ENCODE peak calls at places on chromosomes 4 and X, in six cellular contexts. One of them, this sample, is unnamed.

GRCh38 chr4:145791988-145792387 is 112.0 kb downstream of the C4orf51 start:
- DNase-seq in GM23338: peak
- DNase-seq in fibroblast of lung: no peak
- DNase-seq in hepatocyte: no peak
- DNase-seq in AG10803: no peak
- DNase-seq in upper lobe of right lung: no peak
- DNase-seq in this sample: no peak

GRCh38 chrX:76919761-76920160 is 492.3 kb downstream of the MAGEE1 start:
- DNase-seq in GM23338: no peak
- DNase-seq in fibroblast of lung: no peak
- DNase-seq in hepatocyte: no peak
- DNase-seq in AG10803: no peak
- DNase-seq in upper lobe of right lung: no peak
- DNase-seq in this sample: no peak

GRCh38 chrX:130049821-130050220 is 60.5 kb downstream of the ELF4 start:
- DNase-seq in GM23338: no peak
- DNase-seq in fibroblast of lung: no peak
- DNase-seq in hepatocyte: no peak
- DNase-seq in AG10803: peak
- DNase-seq in upper lobe of right lung: no peak
- DNase-seq in this sample: no peak

GRCh38 chr4:141074098-141074878 is 59.0 kb downstream of the RNF150 start:
- DNase-seq in GM23338: no peak
- DNase-seq in fibroblast of lung: peak
- DNase-seq in hepatocyte: no peak
- DNase-seq in AG10803: peak
- DNase-seq in upper lobe of right lung: no peak
- DNase-seq in this sample: no peak

GRCh38 chr4:178823673-178824072 is 1381.4 kb upstream of the AGA start:
- DNase-seq in GM23338: no peak
- DNase-seq in fibroblast of lung: peak
- DNase-seq in hepatocyte: no peak
- DNase-seq in AG10803: no peak
- DNase-seq in upper lobe of right lung: no peak
- DNase-seq in this sample: peak

GRCh38 chr4:38190717-38191178 is 230.6 kb downstream of the PTTG2 start:
- DNase-seq in GM23338: no peak
- DNase-seq in fibroblast of lung: peak
- DNase-seq in hepatocyte: no peak
- DNase-seq in AG10803: peak
- DNase-seq in upper lobe of right lung: no peak
- DNase-seq in this sample: peak

GRCh38 chr4:37648084-37648817 is 37.9 kb downstream of the RELL1 start:
- DNase-seq in GM23338: no peak
- DNase-seq in fibroblast of lung: peak
- DNase-seq in hepatocyte: peak
- DNase-seq in AG10803: peak
- DNase-seq in upper lobe of right lung: peak
- DNase-seq in this sample: peak

GRCh38 chrX:7347465-7347864 is 199.5 kb upstream of the PUDP start:
- DNase-seq in GM23338: no peak
- DNase-seq in fibroblast of lung: no peak
- DNase-seq in hepatocyte: no peak
- DNase-seq in AG10803: no peak
- DNase-seq in upper lobe of right lung: no peak
- DNase-seq in this sample: no peak

GRCh38 chr4:27048350-27049100 is 187.9 kb downstream of the STIM2 start:
- DNase-seq in GM23338: peak
- DNase-seq in fibroblast of lung: peak
- DNase-seq in hepatocyte: peak
- DNase-seq in AG10803: peak
- DNase-seq in upper lobe of right lung: no peak
- DNase-seq in this sample: no peak

GRCh38 chr4:38280323-38280706 is 320.1 kb downstream of the PTTG2 start:
- DNase-seq in GM23338: no peak
- DNase-seq in fibroblast of lung: no peak
- DNase-seq in hepatocyte: no peak
- DNase-seq in AG10803: no peak
- DNase-seq in upper lobe of right lung: no peak
- DNase-seq in this sample: no peak

GRCh38 chr4:64713256-64713840 is 304.1 kb upstream of the TECRL start:
- DNase-seq in GM23338: peak
- DNase-seq in fibroblast of lung: peak
- DNase-seq in hepatocyte: peak
- DNase-seq in AG10803: peak
- DNase-seq in upper lobe of right lung: no peak
- DNase-seq in this sample: no peak

GRCh38 chrX:113966791-113967190 is 617.1 kb upstream of the HTR2C start:
- DNase-seq in GM23338: no peak
- DNase-seq in fibroblast of lung: no peak
- DNase-seq in hepatocyte: no peak
- DNase-seq in AG10803: no peak
- DNase-seq in upper lobe of right lung: no peak
- DNase-seq in this sample: no peak

GRCh38 chr4:183082053-183082452 is 17.0 kb upstream of the WWC2 start:
- DNase-seq in GM23338: no peak
- DNase-seq in fibroblast of lung: no peak
- DNase-seq in hepatocyte: no peak
- DNase-seq in AG10803: no peak
- DNase-seq in upper lobe of right lung: no peak
- DNase-seq in this sample: no peak

GRCh38 chrX:50579955-50580354 is 109.3 kb upstream of the DGKK start:
- DNase-seq in GM23338: peak
- DNase-seq in fibroblast of lung: peak
- DNase-seq in hepatocyte: peak
- DNase-seq in AG10803: peak
- DNase-seq in upper lobe of right lung: no peak
- DNase-seq in this sample: peak

GRCh38 chr4:86442881-86443280 is 83.0 kb upstream of the MAPK10 start:
- DNase-seq in GM23338: no peak
- DNase-seq in fibroblast of lung: no peak
- DNase-seq in hepatocyte: no peak
- DNase-seq in AG10803: no peak
- DNase-seq in upper lobe of right lung: no peak
- DNase-seq in this sample: no peak

GRCh38 chr4:15918484-15919129 is 19.9 kb downstream of the FGFBP1 start:
- DNase-seq in GM23338: no peak
- DNase-seq in fibroblast of lung: no peak
- DNase-seq in hepatocyte: peak
- DNase-seq in AG10803: no peak
- DNase-seq in upper lobe of right lung: no peak
- DNase-seq in this sample: no peak

GRCh38 chr4:6839579-6839978 is 57.1 kb downstream of the KIAA0232 start:
- DNase-seq in GM23338: no peak
- DNase-seq in fibroblast of lung: no peak
- DNase-seq in hepatocyte: no peak
- DNase-seq in AG10803: no peak
- DNase-seq in upper lobe of right lung: no peak
- DNase-seq in this sample: no peak

GRCh38 chrX:46954716-46955115 is 42.5 kb downstream of the JADE3 start:
- DNase-seq in GM23338: no peak
- DNase-seq in fibroblast of lung: no peak
- DNase-seq in hepatocyte: no peak
- DNase-seq in AG10803: no peak
- DNase-seq in upper lobe of right lung: no peak
- DNase-seq in this sample: no peak

GRCh38 chrX:136687457-136687856 is 39.5 kb downstream of the CD40LG start:
- DNase-seq in GM23338: no peak
- DNase-seq in fibroblast of lung: no peak
- DNase-seq in hepatocyte: no peak
- DNase-seq in AG10803: no peak
- DNase-seq in upper lobe of right lung: no peak
- DNase-seq in this sample: no peak

GRCh38 chr4:4216668-4217067 is 10.1 kb downstream of the OTOP1 start:
- DNase-seq in GM23338: peak
- DNase-seq in fibroblast of lung: peak
- DNase-seq in hepatocyte: no peak
- DNase-seq in AG10803: peak
- DNase-seq in upper lobe of right lung: no peak
- DNase-seq in this sample: no peak

GRCh38 chr4:61511716-61512488 is 311.8 kb downstream of the ADGRL3 start:
- DNase-seq in GM23338: no peak
- DNase-seq in fibroblast of lung: peak
- DNase-seq in hepatocyte: peak
- DNase-seq in AG10803: peak
- DNase-seq in upper lobe of right lung: no peak
- DNase-seq in this sample: no peak

GRCh38 chr4:86961605-86962295 is 26.9 kb downstream of the AFF1 start:
- DNase-seq in GM23338: no peak
- DNase-seq in fibroblast of lung: peak
- DNase-seq in hepatocyte: peak
- DNase-seq in AG10803: peak
- DNase-seq in upper lobe of right lung: no peak
- DNase-seq in this sample: peak

GRCh38 chr4:111712093-111712677 is 433.1 kb upstream of the FAM241A start:
- DNase-seq in GM23338: no peak
- DNase-seq in fibroblast of lung: no peak
- DNase-seq in hepatocyte: no peak
- DNase-seq in AG10803: no peak
- DNase-seq in upper lobe of right lung: no peak
- DNase-seq in this sample: no peak

GRCh38 chr4:91837608-91838029 is 466.1 kb upstream of the GRID2 start:
- DNase-seq in GM23338: no peak
- DNase-seq in fibroblast of lung: peak
- DNase-seq in hepatocyte: peak
- DNase-seq in AG10803: no peak
- DNase-seq in upper lobe of right lung: no peak
- DNase-seq in this sample: peak

DNA sequence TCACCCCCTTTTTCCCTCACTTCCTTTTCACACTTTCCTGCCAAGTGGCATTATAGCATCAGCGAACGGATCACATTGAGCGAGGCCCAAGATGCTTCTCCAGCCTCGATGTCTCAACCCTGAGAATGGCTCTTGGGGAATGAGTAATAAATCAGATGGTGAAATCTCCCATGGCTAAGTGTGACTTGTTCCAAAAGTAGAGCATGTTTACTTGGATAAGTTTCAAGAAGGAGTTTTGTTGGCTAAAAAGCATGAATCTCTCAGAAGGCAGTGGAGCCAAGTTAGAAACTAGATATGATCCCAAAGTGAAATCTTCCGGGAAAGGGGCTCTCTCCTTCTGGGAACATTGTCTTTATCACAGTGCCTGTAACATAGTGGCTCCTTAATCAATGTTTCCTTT is 316.3 kb downstream of the CAMK2D start:
- DNase-seq in GM23338: no peak
- DNase-seq in fibroblast of lung: peak
- DNase-seq in hepatocyte: peak
- DNase-seq in AG10803: peak
- DNase-seq in upper lobe of right lung: no peak
- DNase-seq in this sample: no peak
- H3K4me3 ChIP-seq in GM23338: no peak
- H3K4me3 ChIP-seq in fibroblast of lung: no peak
- H3K4me3 ChIP-seq in hepatocyte: no peak
- H3K4me3 ChIP-seq in AG10803: no peak
- H3K4me3 ChIP-seq in upper lobe of right lung: no peak
- H3K4me3 ChIP-seq in this sample: no peak

DNA sequence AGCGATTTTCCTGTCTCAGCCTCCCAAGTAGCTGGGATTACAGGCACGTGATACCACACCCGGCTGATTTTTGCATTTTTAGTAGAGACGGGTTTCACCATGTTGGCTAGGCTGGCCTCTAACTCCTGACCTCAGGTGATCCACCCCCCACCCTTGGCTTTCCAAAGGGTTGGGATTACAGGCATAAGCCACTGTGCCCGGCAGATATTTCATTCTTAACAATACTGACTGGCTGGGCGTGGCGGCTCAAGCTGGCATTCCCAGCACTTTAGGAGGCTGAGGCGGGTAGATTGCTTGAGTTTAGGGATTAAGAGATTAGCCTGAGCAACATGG is 1.3 kb downstream of the PQBP1 start:
- DNase-seq in GM23338: no peak
- DNase-seq in fibroblast of lung: no peak
- DNase-seq in hepatocyte: no peak
- DNase-seq in AG10803: no peak
- DNase-seq in upper lobe of right lung: no peak
- DNase-seq in this sample: no peak
- H3K4me3 ChIP-seq in GM23338: no peak
- H3K4me3 ChIP-seq in fibroblast of lung: no peak
- H3K4me3 ChIP-seq in hepatocyte: no peak
- H3K4me3 ChIP-seq in AG10803: no peak
- H3K4me3 ChIP-seq in upper lobe of right lung: no peak
- H3K4me3 ChIP-seq in this sample: no peak

GRCh38 chr4:121200795-121201472 is 36.8 kb upstream of the TNIP3 start:
- DNase-seq in GM23338: no peak
- DNase-seq in fibroblast of lung: no peak
- DNase-seq in hepatocyte: no peak
- DNase-seq in AG10803: no peak
- DNase-seq in upper lobe of right lung: no peak
- DNase-seq in this sample: no peak
- H3K4me3 ChIP-seq in GM23338: no peak
- H3K4me3 ChIP-seq in fibroblast of lung: no peak
- H3K4me3 ChIP-seq in hepatocyte: no peak
- H3K4me3 ChIP-seq in AG10803: no peak
- H3K4me3 ChIP-seq in upper lobe of right lung: no peak
- H3K4me3 ChIP-seq in this sample: no peak

GRCh38 chr4:119626420-119626819 is 2.2 kb downstream of the PDE5A start:
- DNase-seq in GM23338: no peak
- DNase-seq in fibroblast of lung: no peak
- DNase-seq in hepatocyte: no peak
- DNase-seq in AG10803: no peak
- DNase-seq in upper lobe of right lung: no peak
- DNase-seq in this sample: no peak
- H3K4me3 ChIP-seq in GM23338: peak
- H3K4me3 ChIP-seq in fibroblast of lung: peak
- H3K4me3 ChIP-seq in hepatocyte: peak
- H3K4me3 ChIP-seq in AG10803: peak
- H3K4me3 ChIP-seq in upper lobe of right lung: peak
- H3K4me3 ChIP-seq in this sample: peak

DNA sequence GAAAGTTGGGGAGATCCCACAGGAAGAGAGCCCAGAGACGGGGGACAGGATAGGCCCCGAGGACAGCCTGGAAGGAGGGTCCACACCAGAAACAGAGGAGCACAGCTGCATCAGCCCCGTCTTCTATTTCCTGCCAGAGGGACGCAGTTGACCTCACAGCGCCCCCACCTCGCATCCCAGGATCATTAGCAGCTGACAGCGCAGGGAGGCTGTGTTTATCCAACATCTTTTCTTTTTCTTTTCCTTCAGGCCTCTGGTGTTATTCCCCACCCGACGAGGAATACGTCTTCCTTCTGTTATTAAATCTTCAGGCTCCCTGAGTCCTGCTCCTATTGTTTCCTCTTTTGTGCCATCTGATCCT is 75.4 kb downstream of the DCHS2 start:
- DNase-seq in GM23338: peak
- DNase-seq in fibroblast of lung: peak
- DNase-seq in hepatocyte: peak
- DNase-seq in AG10803: no peak
- DNase-seq in upper lobe of right lung: no peak
- DNase-seq in this sample: no peak
- H3K4me3 ChIP-seq in GM23338: peak
- H3K4me3 ChIP-seq in fibroblast of lung: peak
- H3K4me3 ChIP-seq in hepatocyte: peak
- H3K4me3 ChIP-seq in AG10803: peak
- H3K4me3 ChIP-seq in upper lobe of right lung: peak
- H3K4me3 ChIP-seq in this sample: peak

GRCh38 chr4:53130896-53131561 is 234.8 kb downstream of the SCFD2 start:
- DNase-seq in GM23338: peak
- DNase-seq in fibroblast of lung: no peak
- DNase-seq in hepatocyte: no peak
- DNase-seq in AG10803: no peak
- DNase-seq in upper lobe of right lung: no peak
- DNase-seq in this sample: no peak
- H3K4me3 ChIP-seq in GM23338: no peak
- H3K4me3 ChIP-seq in fibroblast of lung: no peak
- H3K4me3 ChIP-seq in hepatocyte: no peak
- H3K4me3 ChIP-seq in AG10803: no peak
- H3K4me3 ChIP-seq in upper lobe of right lung: no peak
- H3K4me3 ChIP-seq in this sample: no peak